ENCODE peak calls at places on chromosomes 11 and 22, in four cellular contexts. M, N, L and B are unnamed samples.

GRCh38 chr11:123246749-123247497 is 51.9 kb upstream of the CLMP start:
- DNase-seq in N (peak), L (peak), M (peak), B (peak)

GRCh38 chr11:1195690-1196515 is 27.0 kb upstream of the MUC5B start:
- DNase-seq in L (peak), M (no peak), N (no peak), B (peak)

GRCh38 chr11:69640995-69641581 is at the start of gene CCND1:
- DNase-seq in L (peak), M (peak), N (peak), B (peak)

GRCh38 chr22:48105254-48105653 is 1342.8 kb downstream of the TBC1D22A start:
- DNase-seq in L (no peak), M (no peak), N (no peak), B (no peak)

GRCh38 chr11:116787786-116788486 is at the start of gene ZPR1:
- DNase-seq in N (peak), L (peak), M (peak), B (peak)

GRCh38 chr11:14248577-14248976 is 110.4 kb downstream of the RRAS2 start:
- DNase-seq in L (peak), N (no peak), M (no peak), B (peak)

GRCh38 chr11:2911088-2912037 is 17.9 kb downstream of the PHLDA2 start:
- DNase-seq in L (peak), N (no peak), M (no peak), B (no peak)

GRCh38 chr11:66595245-66595904 is 2.4 kb downstream of the CCS start:
- DNase-seq in L (no peak), N (no peak), M (peak), B (no peak)

GRCh38 chr11:17864478-17864941 is 129.9 kb downstream of the KCNC1 start:
- DNase-seq in M (peak), N (no peak), L (no peak), B (peak)

GRCh38 chr22:27245056-27245455 is 556.5 kb downstream of the MN1 start:
- DNase-seq in L (no peak), N (no peak), M (no peak), B (no peak)

GRCh38 chr11:134560566-134561347 is 148.7 kb upstream of the B3GAT1 start:
- DNase-seq in N (no peak), M (no peak), L (peak), B (no peak)

GRCh38 chr11:86171627-86172026 is 72.9 kb upstream of the EED start:
- DNase-seq in L (no peak), N (no peak), M (no peak), B (no peak)

GRCh38 chr11:1779806-1780699 is 16.3 kb upstream of the CTSD start:
- DNase-seq in L (peak), M (no peak), N (no peak), B (no peak)

GRCh38 chr11:60874421-60875365 is 7.4 kb downstream of the ZP1 start:
- DNase-seq in N (no peak), M (no peak), L (no peak), B (no peak)

GRCh38 chr11:45145421-45146071 is 893 bp upstream of the PRDM11 start:
- DNase-seq in L (no peak), N (no peak), M (no peak), B (peak)

GRCh38 chr11:17197431-17197898 is 10.3 kb downstream of the PIK3C2A start:
- DNase-seq in N (peak), M (no peak), L (no peak), B (no peak)

GRCh38 chr11:66970808-66971442 is 4.2 kb upstream of the C11orf86 start:
- DNase-seq in L (peak), N (peak), M (no peak), B (no peak)

GRCh38 chr11:124608146-124608545 is 3.1 kb upstream of the PANX3 start:
- DNase-seq in M (no peak), L (no peak), N (no peak), B (no peak)

GRCh38 chr22:33697640-33698039 is 222.6 kb downstream of the LARGE1 start:
- DNase-seq in M (no peak), L (no peak), N (peak), B (no peak)

GRCh38 chr22:28841111-28841510 is 40.7 kb upstream of the XBP1 start:
- DNase-seq in N (peak), M (no peak), L (no peak), B (no peak)

GRCh38 chr11:131668867-131669780 is 298.7 kb downstream of the NTM start:
- DNase-seq in N (peak), L (peak), M (peak), B (peak)

GRCh38 chr11:121452609-121453150 is at the start of gene SORL1-AS1:
- DNase-seq in M (no peak), L (no peak), N (no peak), B (no peak)

GRCh38 chr22:29092243-29092642 is 19.4 kb downstream of the KREMEN1 start:
- DNase-seq in L (no peak), N (no peak), M (no peak), B (no peak)

GRCh38 chr11:82003671-82004148 is 730.0 kb downstream of the FAM181B start:
- DNase-seq in L (no peak), N (no peak), M (no peak), B (no peak)

GRCh38 chr22:40238425-40239344 is 61.0 kb downstream of the TNRC6B start:
- DNase-seq in M (no peak), L (no peak), N (no peak), B (no peak)

GRCh38 chr11:64763804-64764611 is 4.2 kb upstream of the PYGM start:
- DNase-seq in L (no peak), M (no peak), N (no peak), B (no peak)

GRCh38 chr11:17767914-17768313 is 33.3 kb downstream of the KCNC1 start:
- DNase-seq in L (no peak), N (no peak), M (no peak), B (no peak)

GRCh38 chr22:45207533-45207932 is 33.2 kb downstream of the KIAA0930 start:
- DNase-seq in L (no peak), N (no peak), M (no peak), B (no peak)

GRCh38 chr11:1458340-1459218 is 28.0 kb downstream of the MOB2 start:
- DNase-seq in N (no peak), L (peak), M (peak), B (peak)

GRCh38 chr11:48017105-48017874 is 36.9 kb downstream of the PTPRJ start:
- DNase-seq in N (no peak), L (no peak), M (no peak), B (no peak)

DNA sequence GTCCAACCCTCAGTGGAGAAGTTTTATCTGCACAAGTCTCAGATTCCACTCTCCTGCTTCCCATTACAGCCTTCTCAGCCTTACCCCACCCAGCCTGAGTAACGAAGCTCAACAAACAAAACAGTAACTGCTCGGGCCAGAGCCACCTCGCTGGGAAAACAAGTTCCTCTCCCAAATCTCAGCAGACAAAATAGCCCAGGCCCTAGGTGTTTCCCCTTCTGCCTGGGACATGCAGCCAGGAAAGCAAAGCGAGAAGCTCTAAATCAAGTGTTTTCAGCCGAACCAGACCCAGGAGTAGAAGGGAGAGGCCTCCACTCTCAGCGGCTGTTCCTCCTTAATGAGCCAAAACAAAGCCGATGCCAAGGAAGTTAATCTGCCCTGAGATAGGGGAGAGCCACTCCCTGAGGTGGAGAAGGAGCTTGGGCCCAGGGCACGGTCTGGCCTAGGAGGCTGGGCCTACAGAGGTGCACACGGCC is 44.0 kb downstream of the LIF start:
- DNase-seq in M (no peak), N (no peak), L (no peak), B (no peak)
- TF ChIP-seq FOXJ3 in M (no peak), N (no peak), L (no peak), B (no peak)

GRCh38 chr11:20022363-20023081 is 137.8 kb downstream of the DBX1 start:
- DNase-seq in N (peak), L (no peak), M (no peak), B (peak)
- TF ChIP-seq USF2 in N (no peak), L (no peak), M (no peak), B (no peak)

DNA sequence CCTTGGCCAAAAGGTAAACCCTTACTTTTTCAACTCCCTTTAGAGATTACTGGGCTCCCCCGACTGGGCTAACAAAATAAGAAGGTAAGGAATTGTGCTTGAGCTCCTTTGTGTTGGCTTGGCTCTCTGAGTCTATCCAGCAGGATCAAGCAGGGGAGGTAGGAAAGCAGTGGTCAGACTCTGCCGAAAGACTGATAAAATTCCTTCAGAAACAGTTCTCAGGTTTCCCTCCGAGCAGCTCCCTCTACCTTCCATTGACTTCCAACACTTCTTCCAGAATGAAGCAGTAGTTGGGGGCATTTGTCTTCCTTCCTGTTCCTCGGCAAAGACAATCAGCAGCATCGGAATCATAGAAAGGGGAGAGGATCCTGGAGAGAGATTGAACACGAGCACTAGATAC is 16.1 kb upstream of the CARD18 start:
- DNase-seq in L (no peak), M (no peak), N (no peak), B (no peak)
- TF ChIP-seq FOXJ3 in L (no peak), M (no peak), N (no peak), B (no peak)

DNA sequence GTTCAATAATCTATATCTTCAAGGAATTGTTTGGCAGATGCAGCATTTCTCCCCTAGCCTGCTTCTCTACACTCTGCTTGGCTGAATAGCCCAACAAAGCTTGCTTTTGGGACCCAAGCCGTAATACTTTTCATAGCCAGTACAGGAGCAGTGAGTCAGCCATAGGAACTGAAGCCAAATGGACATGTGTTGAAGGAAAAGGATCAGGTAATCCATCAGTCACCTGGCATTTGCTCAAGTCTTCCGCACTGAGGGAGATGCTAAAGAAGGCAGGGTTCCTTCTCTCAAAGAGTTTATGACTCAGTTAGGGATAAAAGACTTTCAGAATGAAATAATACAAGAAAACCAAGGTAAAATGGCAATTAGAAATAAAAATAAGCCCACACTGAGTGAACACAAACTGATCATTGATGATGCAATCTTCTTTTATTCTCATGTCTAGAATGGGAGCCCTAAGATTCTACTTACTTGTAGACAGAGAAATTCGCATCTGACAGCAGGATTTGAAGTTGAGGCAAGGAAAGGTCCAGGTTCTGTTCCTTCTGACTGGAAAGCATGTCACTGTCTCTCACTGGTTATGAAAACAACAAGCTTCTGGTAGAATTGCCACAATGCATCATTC is 13.2 kb downstream of the C11orf87 start:
- DNase-seq in M (no peak), L (no peak), N (no peak), B (no peak)
- TF ChIP-seq USF2 in M (no peak), L (no peak), N (no peak), B (no peak)

GRCh38 chr11:114061053-114062049 is 1.8 kb downstream of the ZBTB16 start:
- DNase-seq in L (peak), M (peak), N (no peak), B (peak)
- TF ChIP-seq FOXJ3 in L (no peak), M (no peak), N (no peak), B (no peak)

DNA sequence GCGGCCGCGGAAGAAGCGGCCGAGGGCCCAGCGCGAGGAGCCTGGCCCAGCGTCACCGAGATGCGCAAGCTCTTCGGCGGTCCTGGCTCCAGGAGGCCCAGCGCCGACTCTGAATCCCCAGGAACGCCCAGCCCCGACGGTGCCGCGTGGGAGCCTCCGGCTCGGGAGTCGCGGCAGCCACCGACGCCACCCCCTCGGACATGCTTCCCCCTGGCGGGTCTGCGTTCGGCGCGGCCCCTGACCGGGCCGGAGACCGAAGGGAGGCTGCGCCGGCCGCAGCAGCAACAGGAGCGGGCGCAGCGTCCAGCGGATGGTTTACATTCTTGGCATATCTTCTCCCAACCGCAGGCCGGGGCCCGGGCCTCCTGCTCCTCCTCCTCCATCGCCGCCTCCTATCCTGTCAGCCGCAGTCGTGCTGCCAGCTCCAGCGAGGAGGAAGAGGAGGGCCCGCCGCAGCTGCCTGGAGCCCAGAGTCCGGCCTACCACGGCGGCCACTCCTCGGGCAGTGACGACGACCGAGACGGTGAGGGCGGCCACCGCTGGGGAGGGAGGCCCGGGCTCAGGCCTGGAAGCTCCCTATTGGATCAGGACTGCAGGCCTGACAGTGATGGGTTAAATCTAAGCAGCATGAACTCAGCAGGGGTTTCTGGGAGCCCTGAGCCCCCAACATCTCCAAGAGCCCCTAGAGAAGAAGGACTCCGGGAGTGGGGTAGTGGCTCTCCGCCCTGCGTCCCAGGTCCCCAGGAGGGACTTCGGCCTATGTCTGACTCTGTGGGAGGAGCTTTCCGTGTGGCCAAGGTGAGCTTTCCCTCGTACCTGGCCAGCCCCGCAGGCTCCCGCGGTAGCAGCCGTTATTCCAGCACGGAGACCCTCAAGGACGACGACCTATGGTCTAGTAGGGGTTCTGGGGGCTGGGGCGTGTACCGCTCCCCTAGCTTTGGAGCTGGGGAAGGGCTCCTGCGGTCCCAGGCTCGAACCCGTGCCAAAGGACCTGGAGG is 1.2 kb downstream of the ARHGEF17 start:
- DNase-seq in N (peak), M (peak), L (no peak), B (peak)
- TF ChIP-seq USF2 in N (no peak), M (no peak), L (no peak), B (no peak)

DNA sequence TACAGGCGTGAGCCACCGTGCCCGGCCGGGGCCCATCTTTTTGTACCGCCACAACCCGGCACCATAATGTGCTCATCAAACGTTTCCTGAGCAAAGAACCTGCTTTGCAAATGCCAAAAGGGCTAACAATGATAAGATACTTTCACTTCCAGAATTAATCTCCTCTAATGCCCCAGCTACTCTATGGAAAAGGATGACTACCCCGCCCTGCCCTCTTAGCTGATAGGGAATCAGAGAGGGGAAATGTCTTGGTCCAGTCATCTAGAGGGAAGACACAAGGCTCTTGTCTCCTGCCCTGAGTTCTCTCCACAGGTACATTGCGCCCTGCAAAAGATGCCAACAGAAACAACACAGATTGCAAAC is 594 bp downstream of the TTLL1 start:
- DNase-seq in L (peak), N (no peak), M (no peak), B (no peak)
- TF ChIP-seq FOXJ3 in L (no peak), N (no peak), M (no peak), B (no peak)

GRCh38 chr11:35131094-35131493 is 7.9 kb upstream of the CD44 start:
- DNase-seq in L (no peak), M (no peak), N (no peak), B (no peak)
- TF ChIP-seq USF2 in L (no peak), M (no peak), N (no peak), B (no peak)